ENCODE peak calls at places on chromosomes 1 and 21, in ten cellular contexts. One of them, this sample, is unnamed.

GRCh38 chr1:234106032-234106431 is 201.6 kb downstream of the SLC35F3 start:
- DNase-seq in astrocyte of the spinal cord: no peak
- DNase-seq in fibroblast of mammary gland: no peak
- DNase-seq in heart right ventricle: no peak
- DNase-seq in GM20000: no peak
- DNase-seq in upper lobe of right lung: no peak
- DNase-seq in left ventricle myocardium inferior: no peak
- DNase-seq in AG04450: no peak
- DNase-seq in H9: no peak
- DNase-seq in NB4: no peak
- DNase-seq in this sample: no peak

GRCh38 chr1:59759156-59759925 is 55.4 kb upstream of the HOOK1 start:
- DNase-seq in astrocyte of the spinal cord: peak
- DNase-seq in fibroblast of mammary gland: peak
- DNase-seq in heart right ventricle: peak
- DNase-seq in GM20000: peak
- DNase-seq in upper lobe of right lung: peak
- DNase-seq in left ventricle myocardium inferior: peak
- DNase-seq in AG04450: peak
- DNase-seq in H9: peak
- DNase-seq in NB4: peak
- DNase-seq in this sample: peak

GRCh38 chr1:214429951-214430742 is 121.3 kb downstream of the PTPN14 start:
- DNase-seq in astrocyte of the spinal cord: no peak
- DNase-seq in fibroblast of mammary gland: no peak
- DNase-seq in heart right ventricle: no peak
- DNase-seq in GM20000: no peak
- DNase-seq in upper lobe of right lung: no peak
- DNase-seq in left ventricle myocardium inferior: no peak
- DNase-seq in AG04450: no peak
- DNase-seq in H9: no peak
- DNase-seq in NB4: no peak
- DNase-seq in this sample: no peak

GRCh38 chr21:26448751-26449150 is 124.3 kb downstream of the CYYR1 start:
- DNase-seq in astrocyte of the spinal cord: no peak
- DNase-seq in fibroblast of mammary gland: peak
- DNase-seq in heart right ventricle: no peak
- DNase-seq in GM20000: no peak
- DNase-seq in upper lobe of right lung: no peak
- DNase-seq in left ventricle myocardium inferior: no peak
- DNase-seq in AG04450: no peak
- DNase-seq in H9: no peak
- DNase-seq in NB4: no peak
- DNase-seq in this sample: no peak

GRCh38 chr1:19620786-19621185 is 23.3 kb upstream of the NBL1 start:
- DNase-seq in astrocyte of the spinal cord: no peak
- DNase-seq in fibroblast of mammary gland: peak
- DNase-seq in heart right ventricle: no peak
- DNase-seq in GM20000: no peak
- DNase-seq in upper lobe of right lung: no peak
- DNase-seq in left ventricle myocardium inferior: no peak
- DNase-seq in AG04450: no peak
- DNase-seq in H9: no peak
- DNase-seq in NB4: no peak
- DNase-seq in this sample: no peak

GRCh38 chr1:240797050-240797449 is 185.1 kb upstream of the GREM2 start:
- DNase-seq in astrocyte of the spinal cord: no peak
- DNase-seq in fibroblast of mammary gland: peak
- DNase-seq in heart right ventricle: no peak
- DNase-seq in GM20000: no peak
- DNase-seq in upper lobe of right lung: no peak
- DNase-seq in left ventricle myocardium inferior: no peak
- DNase-seq in AG04450: no peak
- DNase-seq in H9: no peak
- DNase-seq in NB4: no peak
- DNase-seq in this sample: no peak

GRCh38 chr1:156747737-156748669 is 3.5 kb downstream of the HDGF start:
- DNase-seq in astrocyte of the spinal cord: no peak
- DNase-seq in fibroblast of mammary gland: peak
- DNase-seq in heart right ventricle: no peak
- DNase-seq in GM20000: no peak
- DNase-seq in upper lobe of right lung: no peak
- DNase-seq in left ventricle myocardium inferior: no peak
- DNase-seq in AG04450: no peak
- DNase-seq in H9: no peak
- DNase-seq in NB4: no peak
- DNase-seq in this sample: peak

GRCh38 chr1:16724718-16725438 is 15.4 kb upstream of the RNU1-4 start:
- DNase-seq in astrocyte of the spinal cord: no peak
- DNase-seq in fibroblast of mammary gland: no peak
- DNase-seq in heart right ventricle: no peak
- DNase-seq in GM20000: peak
- DNase-seq in upper lobe of right lung: peak
- DNase-seq in left ventricle myocardium inferior: no peak
- DNase-seq in AG04450: no peak
- DNase-seq in H9: peak
- DNase-seq in NB4: peak
- DNase-seq in this sample: peak

GRCh38 chr1:98515744-98516143 is 145.8 kb upstream of the SNX7 start:
- DNase-seq in astrocyte of the spinal cord: no peak
- DNase-seq in fibroblast of mammary gland: no peak
- DNase-seq in heart right ventricle: no peak
- DNase-seq in GM20000: no peak
- DNase-seq in upper lobe of right lung: no peak
- DNase-seq in left ventricle myocardium inferior: no peak
- DNase-seq in AG04450: no peak
- DNase-seq in H9: no peak
- DNase-seq in NB4: no peak
- DNase-seq in this sample: no peak

GRCh38 chr1:174040387-174040786 is 18.2 kb upstream of the RC3H1 start:
- DNase-seq in astrocyte of the spinal cord: peak
- DNase-seq in fibroblast of mammary gland: peak
- DNase-seq in heart right ventricle: no peak
- DNase-seq in GM20000: no peak
- DNase-seq in upper lobe of right lung: no peak
- DNase-seq in left ventricle myocardium inferior: no peak
- DNase-seq in AG04450: peak
- DNase-seq in H9: no peak
- DNase-seq in NB4: no peak
- DNase-seq in this sample: no peak

GRCh38 chr1:41496080-41497055 is 11.9 kb upstream of the EDN2 start:
- DNase-seq in astrocyte of the spinal cord: peak
- DNase-seq in fibroblast of mammary gland: peak
- DNase-seq in heart right ventricle: peak
- DNase-seq in GM20000: peak
- DNase-seq in upper lobe of right lung: peak
- DNase-seq in left ventricle myocardium inferior: peak
- DNase-seq in AG04450: peak
- DNase-seq in H9: peak
- DNase-seq in NB4: peak
- DNase-seq in this sample: peak

GRCh38 chr1:180188103-180188506 is 33.4 kb downstream of the QSOX1 start:
- DNase-seq in astrocyte of the spinal cord: peak
- DNase-seq in fibroblast of mammary gland: peak
- DNase-seq in heart right ventricle: no peak
- DNase-seq in GM20000: peak
- DNase-seq in upper lobe of right lung: no peak
- DNase-seq in left ventricle myocardium inferior: no peak
- DNase-seq in AG04450: no peak
- DNase-seq in H9: peak
- DNase-seq in NB4: peak
- DNase-seq in this sample: peak

GRCh38 chr1:43882763-43883162 is 50.8 kb upstream of the ARTN start:
- DNase-seq in astrocyte of the spinal cord: no peak
- DNase-seq in fibroblast of mammary gland: no peak
- DNase-seq in heart right ventricle: no peak
- DNase-seq in GM20000: no peak
- DNase-seq in upper lobe of right lung: no peak
- DNase-seq in left ventricle myocardium inferior: no peak
- DNase-seq in AG04450: no peak
- DNase-seq in H9: no peak
- DNase-seq in NB4: no peak
- DNase-seq in this sample: no peak

GRCh38 chr1:115833806-115834205 is 7.1 kb downstream of the NHLH2 start:
- DNase-seq in astrocyte of the spinal cord: no peak
- DNase-seq in fibroblast of mammary gland: no peak
- DNase-seq in heart right ventricle: no peak
- DNase-seq in GM20000: no peak
- DNase-seq in upper lobe of right lung: no peak
- DNase-seq in left ventricle myocardium inferior: no peak
- DNase-seq in AG04450: no peak
- DNase-seq in H9: peak
- DNase-seq in NB4: no peak
- DNase-seq in this sample: peak
- TF ChIP-seq CTCF in astrocyte of the spinal cord: no peak
- TF ChIP-seq CTCF in fibroblast of mammary gland: no peak
- TF ChIP-seq CTCF in heart right ventricle: no peak
- TF ChIP-seq CTCF in GM20000: no peak
- TF ChIP-seq CTCF in upper lobe of right lung: no peak
- TF ChIP-seq CTCF in left ventricle myocardium inferior: no peak
- TF ChIP-seq CTCF in AG04450: no peak
- TF ChIP-seq CTCF in H9: peak
- TF ChIP-seq CTCF in NB4: no peak
- TF ChIP-seq CTCF in this sample: peak

DNA sequence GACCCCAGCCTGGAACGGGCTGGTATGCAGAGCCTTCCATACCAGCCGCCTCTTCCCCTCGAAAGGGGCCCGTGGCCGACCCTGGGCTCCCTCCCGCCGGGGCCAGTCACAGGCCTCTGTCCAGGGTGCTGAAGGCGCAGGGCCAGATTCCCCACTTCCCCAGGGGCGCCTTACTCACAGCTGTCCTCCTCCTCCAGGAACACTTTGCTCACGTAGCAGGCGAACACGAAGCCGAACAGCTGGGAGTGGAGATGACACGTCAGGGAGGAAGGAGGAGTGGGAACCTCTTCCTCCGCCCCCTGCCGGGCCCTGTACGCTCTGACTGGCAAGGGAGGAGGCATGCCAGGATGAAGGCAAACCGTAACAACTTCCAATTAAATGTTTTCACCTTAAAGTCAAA is 57.3 kb downstream of the NKAIN1 start:
- DNase-seq in astrocyte of the spinal cord: peak
- DNase-seq in fibroblast of mammary gland: peak
- DNase-seq in heart right ventricle: peak
- DNase-seq in GM20000: peak
- DNase-seq in upper lobe of right lung: peak
- DNase-seq in left ventricle myocardium inferior: peak
- DNase-seq in AG04450: peak
- DNase-seq in H9: peak
- DNase-seq in NB4: peak
- DNase-seq in this sample: peak
- TF ChIP-seq CTCF in astrocyte of the spinal cord: peak
- TF ChIP-seq CTCF in fibroblast of mammary gland: peak
- TF ChIP-seq CTCF in heart right ventricle: peak
- TF ChIP-seq CTCF in GM20000: no peak
- TF ChIP-seq CTCF in upper lobe of right lung: no peak
- TF ChIP-seq CTCF in left ventricle myocardium inferior: peak
- TF ChIP-seq CTCF in AG04450: peak
- TF ChIP-seq CTCF in H9: no peak
- TF ChIP-seq CTCF in NB4: no peak
- TF ChIP-seq CTCF in this sample: no peak

GRCh38 chr1:77682442-77683141 is at the start of gene ZZZ3:
- DNase-seq in astrocyte of the spinal cord: peak
- DNase-seq in fibroblast of mammary gland: peak
- DNase-seq in heart right ventricle: peak
- DNase-seq in GM20000: peak
- DNase-seq in upper lobe of right lung: peak
- DNase-seq in left ventricle myocardium inferior: peak
- DNase-seq in AG04450: peak
- DNase-seq in H9: peak
- DNase-seq in NB4: peak
- DNase-seq in this sample: peak
- TF ChIP-seq CTCF in astrocyte of the spinal cord: no peak
- TF ChIP-seq CTCF in fibroblast of mammary gland: no peak
- TF ChIP-seq CTCF in heart right ventricle: no peak
- TF ChIP-seq CTCF in GM20000: no peak
- TF ChIP-seq CTCF in upper lobe of right lung: no peak
- TF ChIP-seq CTCF in left ventricle myocardium inferior: no peak
- TF ChIP-seq CTCF in AG04450: no peak
- TF ChIP-seq CTCF in H9: no peak
- TF ChIP-seq CTCF in NB4: no peak
- TF ChIP-seq CTCF in this sample: no peak

GRCh38 chr1:99691175-99691574 is 45.3 kb downstream of the PALMD start:
- DNase-seq in astrocyte of the spinal cord: no peak
- DNase-seq in fibroblast of mammary gland: peak
- DNase-seq in heart right ventricle: no peak
- DNase-seq in GM20000: no peak
- DNase-seq in upper lobe of right lung: no peak
- DNase-seq in left ventricle myocardium inferior: no peak
- DNase-seq in AG04450: no peak
- DNase-seq in H9: no peak
- DNase-seq in NB4: no peak
- DNase-seq in this sample: no peak

GRCh38 chr1:99680258-99680657 is 34.3 kb downstream of the PALMD start:
- DNase-seq in astrocyte of the spinal cord: no peak
- DNase-seq in fibroblast of mammary gland: peak
- DNase-seq in heart right ventricle: no peak
- DNase-seq in GM20000: no peak
- DNase-seq in upper lobe of right lung: no peak
- DNase-seq in left ventricle myocardium inferior: no peak
- DNase-seq in AG04450: no peak
- DNase-seq in H9: no peak
- DNase-seq in NB4: no peak
- DNase-seq in this sample: no peak

GRCh38 chr1:99682291-99682751 is 36.4 kb downstream of the PALMD start:
- DNase-seq in astrocyte of the spinal cord: peak
- DNase-seq in fibroblast of mammary gland: peak
- DNase-seq in heart right ventricle: no peak
- DNase-seq in GM20000: no peak
- DNase-seq in upper lobe of right lung: no peak
- DNase-seq in left ventricle myocardium inferior: no peak
- DNase-seq in AG04450: peak
- DNase-seq in H9: no peak
- DNase-seq in NB4: no peak
- DNase-seq in this sample: no peak

GRCh38 chr1:99681583-99681982 is 35.7 kb downstream of the PALMD start:
- DNase-seq in astrocyte of the spinal cord: no peak
- DNase-seq in fibroblast of mammary gland: peak
- DNase-seq in heart right ventricle: peak
- DNase-seq in GM20000: no peak
- DNase-seq in upper lobe of right lung: no peak
- DNase-seq in left ventricle myocardium inferior: no peak
- DNase-seq in AG04450: no peak
- DNase-seq in H9: no peak
- DNase-seq in NB4: peak
- DNase-seq in this sample: no peak

DNA sequence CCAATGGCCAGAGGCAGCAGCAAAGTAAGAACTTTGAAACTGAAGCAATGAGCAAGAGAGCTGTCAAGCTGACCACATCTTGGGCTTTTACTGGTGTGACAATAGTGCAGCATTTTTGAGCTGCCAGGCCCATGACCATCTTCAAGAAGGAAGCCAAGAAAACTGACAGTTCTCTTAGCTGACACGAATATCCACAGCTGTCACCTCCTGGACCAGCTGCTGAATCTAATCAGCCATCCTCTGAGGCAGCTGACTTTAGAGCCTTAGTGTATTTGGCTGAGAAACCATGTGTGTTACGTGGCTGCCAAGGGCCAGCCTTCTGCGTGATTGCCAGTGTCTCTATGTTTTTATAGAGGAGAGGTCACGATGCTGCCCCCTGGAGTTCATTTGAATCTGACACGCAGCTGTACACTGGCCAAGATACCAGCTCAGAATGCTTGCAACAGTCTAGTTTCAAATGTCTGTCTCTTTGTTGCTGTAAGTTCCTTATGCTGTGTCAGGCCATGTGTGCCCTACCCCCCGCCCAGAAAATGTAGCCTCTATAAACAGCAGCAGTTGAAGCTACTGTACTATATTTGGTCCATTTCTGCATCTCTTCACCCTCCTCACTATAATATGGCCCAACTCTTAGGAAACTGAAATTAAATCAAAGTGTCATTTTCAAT is 39.7 kb downstream of the PALMD start:
- DNase-seq in astrocyte of the spinal cord: peak
- DNase-seq in fibroblast of mammary gland: peak
- DNase-seq in heart right ventricle: peak
- DNase-seq in GM20000: peak
- DNase-seq in upper lobe of right lung: peak
- DNase-seq in left ventricle myocardium inferior: peak
- DNase-seq in AG04450: peak
- DNase-seq in H9: peak
- DNase-seq in NB4: peak
- DNase-seq in this sample: peak
- TF ChIP-seq CTCF in astrocyte of the spinal cord: peak
- TF ChIP-seq CTCF in fibroblast of mammary gland: peak
- TF ChIP-seq CTCF in heart right ventricle: peak
- TF ChIP-seq CTCF in GM20000: peak
- TF ChIP-seq CTCF in upper lobe of right lung: peak
- TF ChIP-seq CTCF in left ventricle myocardium inferior: peak
- TF ChIP-seq CTCF in AG04450: peak
- TF ChIP-seq CTCF in H9: peak
- TF ChIP-seq CTCF in NB4: peak
- TF ChIP-seq CTCF in this sample: peak

This sample was measured in neural progenitor cell.